ENCODE peak calls at places on chromosomes 6 and 20, in seven cellular contexts. E is lung, F is coronary artery, T is cardiac fibroblast, Z is mucosa of gallbladder, Y is ureter, W is cardiac muscle cell. K is an unnamed sample.

GRCh38 chr20:50142812-50143211 is 10.7 kb downstream of the PEDS1 start:
- DNase-seq in E (no peak), F (no peak), T (no peak), Z (no peak), Y (no peak), W (no peak), K (no peak)

GRCh38 chr6:2816158-2816557 is 25.5 kb downstream of the SERPINB1 start:
- DNase-seq in E (no peak), F (no peak), T (no peak), Z (no peak), Y (no peak), W (no peak), K (no peak)

GRCh38 chr6:53119772-53120409 is 28.8 kb downstream of the GCM1 start:
- DNase-seq in E (no peak), F (no peak), T (peak; percentile 74), Z (peak; percentile 19), Y (no peak), W (no peak), K (peak; percentile 78)

GRCh38 chr6:148107911-148108310 is 234.7 kb upstream of the SASH1 start:
- DNase-seq in E (no peak), F (no peak), T (no peak), Z (no peak), Y (no peak), W (peak; percentile 18), K (no peak)

GRCh38 chr6:108074359-108075144 is at the start of gene OSTM1:
- DNase-seq in E (peak; percentile 90), F (peak; percentile 91), T (peak; percentile 85), Z (peak; percentile 93), Y (peak; percentile 92), W (peak; percentile 93), K (peak; percentile 61)

GRCh38 chr6:118489990-118490389 is 58.1 kb upstream of the PLN start:
- DNase-seq in E (no peak), F (no peak), T (no peak), Z (no peak), Y (no peak), W (no peak), K (no peak)

GRCh38 chr20:41798926-41799502 is 180.8 kb upstream of the CHD6 start:
- DNase-seq in E (no peak), F (no peak), T (no peak), Z (no peak), Y (no peak), W (no peak), K (no peak)

GRCh38 chr6:27966044-27966443 is 9.0 kb downstream of the OR2B6 start:
- DNase-seq in E (no peak), F (no peak), T (no peak), Z (no peak), Y (no peak), W (no peak), K (no peak)

GRCh38 chr6:118892248-118893094 is 1.5 kb upstream of the ASF1A start:
- DNase-seq in E (no peak), F (no peak), T (peak; percentile 55), Z (no peak), Y (no peak), W (no peak), K (no peak)

GRCh38 chr20:46554850-46555249 is 4.4 kb upstream of the OCSTAMP start:
- DNase-seq in E (no peak), F (no peak), T (no peak), Z (no peak), Y (no peak), W (no peak), K (no peak)

GRCh38 chr20:17541996-17542395 is 10.8 kb upstream of the BFSP1 start:
- DNase-seq in E (peak; percentile 65), F (no peak), T (peak; percentile 81), Z (no peak), Y (no peak), W (no peak), K (no peak)

GRCh38 chr20:37308098-37309050 is 18.9 kb downstream of the MANBAL start:
- DNase-seq in E (no peak), F (no peak), T (no peak), Z (peak; percentile 68), Y (no peak), W (no peak), K (no peak)

GRCh38 chr6:135182120-135182992 is 1.2 kb downstream of the MYB start:
- DNase-seq in E (no peak), F (no peak), T (peak; percentile 16), Z (no peak), Y (no peak), W (peak; percentile 28), K (no peak)

GRCh38 chr20:62202083-62202395 is 18.0 kb downstream of the HRH3 start:
- DNase-seq in E (no peak), F (no peak), T (peak; percentile 27), Z (no peak), Y (no peak), W (no peak), K (no peak)

GRCh38 chr6:134979142-134979541 is 29.2 kb upstream of the ALDH8A1 start:
- DNase-seq in E (no peak), F (no peak), T (no peak), Z (no peak), Y (no peak), W (no peak), K (no peak)

GRCh38 chr6:142833054-142833453 is 111.9 kb downstream of the HIVEP2 start:
- DNase-seq in E (no peak), F (no peak), T (peak; percentile 98), Z (no peak), Y (no peak), W (no peak), K (peak; percentile 40)

GRCh38 chr6:26422329-26422728 is 18.0 kb upstream of the BTN3A3 start:
- DNase-seq in E (no peak), F (no peak), T (no peak), Z (no peak), Y (no peak), W (no peak), K (no peak)

GRCh38 chr20:31760457-31761240 is 21.6 kb downstream of the TPX2 start:
- DNase-seq in E (no peak), F (no peak), T (peak; percentile 77), Z (no peak), Y (no peak), W (no peak), K (no peak)

GRCh38 chr6:96837138-96837971 is at the start of gene GPR63:
- DNase-seq in E (peak; percentile 58), F (peak; percentile 79), T (peak; percentile 83), Z (peak; percentile 67), Y (peak; percentile 64), W (peak; percentile 69), K (peak; percentile 71)

GRCh38 chr6:34513628-34514027 is 42.5 kb downstream of the SPDEF start:
- DNase-seq in E (no peak), F (no peak), T (no peak), Z (no peak), Y (no peak), W (no peak), K (no peak)

GRCh38 chr6:95530176-95530799 is 47.0 kb upstream of the MANEA start:
- DNase-seq in E (no peak), F (no peak), T (no peak), Z (no peak), Y (no peak), W (no peak), K (no peak)

GRCh38 chr6:8589941-8590676 is 154.8 kb upstream of the SLC35B3 start:
- DNase-seq in E (no peak), F (no peak), T (no peak), Z (no peak), Y (no peak), W (peak; percentile 23), K (peak; percentile 19)

GRCh38 chr6:144284753-144285547 is at the start of gene UTRN:
- DNase-seq in E (peak; percentile 86), F (peak; percentile 90), T (peak; percentile 86), Z (peak; percentile 77), Y (peak; percentile 79), W (peak; percentile 92), K (peak; percentile 48)

GRCh38 chr6:156379946-156380707 is 397.1 kb upstream of the ARID1B start:
- DNase-seq in E (no peak), F (no peak), T (peak; percentile 26), Z (no peak), Y (no peak), W (no peak), K (peak; percentile 25)

GRCh38 chr20:53365676-53366075 is 228.0 kb downstream of the ZNF217 start:
- DNase-seq in E (no peak), F (no peak), T (no peak), Z (no peak), Y (no peak), W (no peak), K (no peak)